ENCODE peak calls at places on chromosomes 1 and 21, in six cellular contexts. One of them, this sample, is unnamed.

GRCh38 chr1:180899262-180899661 is 13.4 kb upstream of the KIAA1614 start:
- DNase-seq in mesenchymal stem cell: no peak
- DNase-seq in trophoblast cell: no peak
- DNase-seq in IMR-90: no peak
- DNase-seq in H9: no peak
- DNase-seq in H1: peak
- DNase-seq in this sample: no peak

GRCh38 chr1:170309389-170310013 is 163.7 kb downstream of the NTMT2 start:
- DNase-seq in mesenchymal stem cell: peak
- DNase-seq in trophoblast cell: no peak
- DNase-seq in IMR-90: peak
- DNase-seq in H9: no peak
- DNase-seq in H1: no peak
- DNase-seq in this sample: no peak

GRCh38 chr1:44354268-44354839 is 703 bp downstream of the ERI3 start:
- DNase-seq in mesenchymal stem cell: peak
- DNase-seq in trophoblast cell: no peak
- DNase-seq in IMR-90: peak
- DNase-seq in H9: no peak
- DNase-seq in H1: peak
- DNase-seq in this sample: no peak

GRCh38 chr1:150546294-150546937 is 2.8 kb upstream of the ADAMTSL4 start:
- DNase-seq in mesenchymal stem cell: no peak
- DNase-seq in trophoblast cell: no peak
- DNase-seq in IMR-90: no peak
- DNase-seq in H9: no peak
- DNase-seq in H1: no peak
- DNase-seq in this sample: no peak

GRCh38 chr1:241992734-241993133 is 6.2 kb downstream of the MAP1LC3C start:
- DNase-seq in mesenchymal stem cell: no peak
- DNase-seq in trophoblast cell: peak
- DNase-seq in IMR-90: peak
- DNase-seq in H9: no peak
- DNase-seq in H1: no peak
- DNase-seq in this sample: no peak

GRCh38 chr1:911875-912739 is 11.6 kb upstream of the SAMD11 start:
- DNase-seq in mesenchymal stem cell: no peak
- DNase-seq in trophoblast cell: no peak
- DNase-seq in IMR-90: no peak
- DNase-seq in H9: no peak
- DNase-seq in H1: no peak
- DNase-seq in this sample: no peak

GRCh38 chr1:38777464-38777957 is 82.1 kb downstream of the RRAGC start:
- DNase-seq in mesenchymal stem cell: no peak
- DNase-seq in trophoblast cell: no peak
- DNase-seq in IMR-90: no peak
- DNase-seq in H9: no peak
- DNase-seq in H1: no peak
- DNase-seq in this sample: no peak

GRCh38 chr1:37177230-37177864 is 143.0 kb upstream of the GRIK3 start:
- DNase-seq in mesenchymal stem cell: no peak
- DNase-seq in trophoblast cell: peak
- DNase-seq in IMR-90: peak
- DNase-seq in H9: peak
- DNase-seq in H1: peak
- DNase-seq in this sample: no peak

GRCh38 chr1:234270581-234271242 is 102.5 kb upstream of the COA6 start:
- DNase-seq in mesenchymal stem cell: no peak
- DNase-seq in trophoblast cell: no peak
- DNase-seq in IMR-90: no peak
- DNase-seq in H9: no peak
- DNase-seq in H1: no peak
- DNase-seq in this sample: no peak
- H3K14ac ChIP-seq in mesenchymal stem cell: no peak
- H3K14ac ChIP-seq in trophoblast cell: no peak
- H3K14ac ChIP-seq in IMR-90: no peak
- H3K14ac ChIP-seq in H9: no peak
- H3K14ac ChIP-seq in H1: no peak
- H3K14ac ChIP-seq in this sample: no peak

DNA sequence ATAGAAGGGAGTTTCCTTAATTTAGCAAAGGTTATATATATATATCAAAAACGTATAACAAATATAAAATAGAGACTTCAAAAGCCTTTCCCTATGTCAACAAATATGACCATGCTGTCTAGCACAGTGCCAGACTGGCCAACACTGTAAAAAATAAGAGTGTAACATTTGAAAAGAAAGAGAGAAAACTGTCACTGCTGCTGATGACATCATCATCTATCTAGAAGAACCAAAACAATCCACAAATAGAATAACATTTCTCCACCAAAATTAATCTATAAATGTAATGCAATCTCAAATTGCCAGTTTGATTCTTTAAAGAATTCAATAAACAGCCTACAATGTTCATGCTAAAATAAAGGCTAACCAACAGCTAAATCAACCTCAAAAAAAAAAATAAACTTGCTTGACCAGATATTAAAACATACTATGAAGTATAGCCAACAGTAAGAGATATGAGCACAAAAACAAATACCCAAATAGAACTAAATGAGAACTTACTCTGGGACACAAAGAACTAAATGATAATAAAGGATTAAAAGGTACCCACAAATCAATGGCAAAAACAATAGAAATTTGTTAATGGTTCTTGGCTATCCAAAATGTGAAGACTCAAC is 50.2 kb downstream of the ENAH start:
- DNase-seq in mesenchymal stem cell: peak
- DNase-seq in trophoblast cell: no peak
- DNase-seq in IMR-90: no peak
- DNase-seq in H9: no peak
- DNase-seq in H1: no peak
- DNase-seq in this sample: no peak
- H3K4me2 ChIP-seq in mesenchymal stem cell: no peak
- H3K4me2 ChIP-seq in trophoblast cell: no peak
- H3K4me2 ChIP-seq in IMR-90: no peak
- H3K4me2 ChIP-seq in H9: no peak
- H3K4me2 ChIP-seq in H1: no peak
- H3K4me2 ChIP-seq in this sample: no peak

DNA sequence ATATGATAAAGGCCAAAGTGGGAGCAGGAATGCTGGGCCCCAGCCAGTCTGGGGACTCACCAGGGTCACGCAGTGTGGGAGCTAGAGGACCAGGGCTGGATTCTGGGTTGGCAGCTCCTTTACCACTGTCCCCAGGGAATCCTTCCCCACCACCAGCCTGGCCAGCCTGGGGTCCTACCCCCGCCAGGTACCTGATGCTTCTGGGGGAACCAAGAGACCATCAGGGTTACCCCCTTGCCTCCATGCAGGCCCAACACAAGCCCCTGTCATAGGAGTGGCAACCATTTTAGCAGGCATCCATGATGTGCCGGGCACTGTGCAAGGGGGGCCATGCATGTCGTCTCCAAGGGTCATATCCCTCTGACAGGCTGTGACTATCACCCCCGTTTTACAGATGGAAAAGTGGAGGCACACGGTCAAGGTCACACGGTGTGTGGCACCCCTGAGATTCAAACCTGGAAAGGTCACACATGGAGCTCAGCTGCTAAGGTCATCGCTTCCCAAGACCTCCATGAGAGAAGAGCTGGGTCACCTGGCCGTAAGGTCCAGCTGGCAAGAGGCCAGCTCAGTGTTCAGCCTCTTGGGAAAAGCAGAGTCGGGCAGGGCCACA is 16.4 kb downstream of the RUNX3 start:
- DNase-seq in mesenchymal stem cell: no peak
- DNase-seq in trophoblast cell: no peak
- DNase-seq in IMR-90: no peak
- DNase-seq in H9: no peak
- DNase-seq in H1: no peak
- DNase-seq in this sample: no peak
- H3K27ac ChIP-seq in mesenchymal stem cell: peak
- H3K27ac ChIP-seq in trophoblast cell: no peak
- H3K27ac ChIP-seq in IMR-90: no peak
- H3K27ac ChIP-seq in H9: no peak
- H3K27ac ChIP-seq in H1: no peak
- H3K27ac ChIP-seq in this sample: no peak

DNA sequence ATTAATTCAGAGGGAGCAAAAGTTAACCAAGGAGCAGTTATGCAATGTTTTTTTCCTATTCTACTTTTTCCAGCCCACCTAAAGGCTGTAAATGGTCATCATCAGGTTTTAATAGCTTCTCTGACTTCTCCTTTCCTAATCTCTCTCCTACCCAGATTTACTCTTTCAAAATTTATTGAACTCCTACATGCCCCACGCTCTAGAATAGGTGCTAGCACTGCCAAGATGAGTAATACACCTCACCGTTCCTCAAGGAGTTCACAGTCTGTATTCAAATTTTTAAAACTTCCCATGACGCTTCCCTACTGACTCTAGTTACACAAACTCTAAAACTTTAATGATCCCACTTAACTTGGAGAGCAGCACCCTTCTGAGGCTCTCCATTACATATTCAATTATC is 51.7 kb downstream of the ALG14 start:
- DNase-seq in mesenchymal stem cell: no peak
- DNase-seq in trophoblast cell: no peak
- DNase-seq in IMR-90: no peak
- DNase-seq in H9: no peak
- DNase-seq in H1: no peak
- DNase-seq in this sample: no peak
- H3K14ac ChIP-seq in mesenchymal stem cell: no peak
- H3K14ac ChIP-seq in trophoblast cell: no peak
- H3K14ac ChIP-seq in IMR-90: no peak
- H3K14ac ChIP-seq in H9: no peak
- H3K14ac ChIP-seq in H1: no peak
- H3K14ac ChIP-seq in this sample: no peak

DNA sequence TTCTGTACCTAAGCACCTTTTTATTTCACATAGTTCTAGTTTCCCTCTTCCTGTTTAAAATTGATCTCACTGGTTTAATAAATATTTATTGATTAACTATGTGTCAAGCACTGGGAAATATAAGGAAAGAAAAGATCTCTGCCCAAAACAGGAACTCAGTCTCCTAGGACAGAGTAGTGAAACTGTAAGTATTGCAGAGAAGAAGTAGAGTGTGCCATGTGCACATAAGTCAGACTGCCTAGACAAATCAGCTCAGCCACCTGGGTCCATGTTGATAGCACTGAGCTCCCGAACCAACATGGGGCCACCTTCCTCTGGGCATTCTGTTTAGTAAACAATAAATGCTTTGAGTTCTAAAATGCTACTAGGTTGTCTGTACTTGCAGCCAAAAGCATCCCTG is 9.8 kb upstream of the SSX2IP start:
- DNase-seq in mesenchymal stem cell: no peak
- DNase-seq in trophoblast cell: no peak
- DNase-seq in IMR-90: no peak
- DNase-seq in H9: no peak
- DNase-seq in H1: no peak
- DNase-seq in this sample: no peak
- H3K4me2 ChIP-seq in mesenchymal stem cell: no peak
- H3K4me2 ChIP-seq in trophoblast cell: no peak
- H3K4me2 ChIP-seq in IMR-90: no peak
- H3K4me2 ChIP-seq in H9: no peak
- H3K4me2 ChIP-seq in H1: no peak
- H3K4me2 ChIP-seq in this sample: no peak

GRCh38 chr21:39630827-39631226 is 18.1 kb downstream of the B3GALT5 start:
- DNase-seq in mesenchymal stem cell: no peak
- DNase-seq in trophoblast cell: no peak
- DNase-seq in IMR-90: peak
- DNase-seq in H9: no peak
- DNase-seq in H1: no peak
- DNase-seq in this sample: no peak
- H3K27ac ChIP-seq in mesenchymal stem cell: peak
- H3K27ac ChIP-seq in trophoblast cell: no peak
- H3K27ac ChIP-seq in IMR-90: no peak
- H3K27ac ChIP-seq in H9: no peak
- H3K27ac ChIP-seq in H1: no peak
- H3K27ac ChIP-seq in this sample: no peak

This sample was measured in neuronal stem cell.